ENCODE peak calls at places on chromosomes 2 and 18, in four cellular contexts. Q, L, F and R are unnamed samples.

GRCh38 chr2:11417946-11418585 is 47.9 kb downstream of the E2F6 start:
- DNase-seq in F (peak; percentile 32), Q (no peak), L (peak; percentile 59), R (no peak)

GRCh38 chr18:74608681-74609080 is 11.0 kb downstream of the ZNF407 start:
- DNase-seq in F (no peak), Q (no peak), L (no peak), R (no peak)

GRCh38 chr2:9914384-9915065 is 37.0 kb upstream of the GRHL1 start:
- DNase-seq in Q (no peak), F (peak; percentile 76), L (no peak), R (no peak)

GRCh38 chr2:5387421-5387820 is 304.8 kb upstream of the SOX11 start:
- DNase-seq in F (no peak), Q (peak; percentile 11), L (no peak), R (no peak)

GRCh38 chr2:241540766-241541561 is 17.6 kb upstream of the BOK start:
- DNase-seq in L (no peak), Q (peak; percentile 59), F (peak; percentile 85), R (peak; percentile 47)

GRCh38 chr2:109466674-109467575 is 146.8 kb downstream of the SEPTIN10 start:
- DNase-seq in F (no peak), L (no peak), Q (no peak), R (no peak)

GRCh38 chr18:48139427-48140347 is 209.2 kb upstream of the SMAD2 start:
- DNase-seq in Q (peak; percentile 96), L (peak; percentile 72), F (no peak), R (no peak)

GRCh38 chr18:38174594-38174993 is 609.0 kb upstream of the CELF4 start:
- DNase-seq in L (no peak), Q (peak; percentile 44), F (no peak), R (peak; percentile 65)

GRCh38 chr18:37720706-37721105 is 155.1 kb upstream of the CELF4 start:
- DNase-seq in Q (no peak), L (no peak), F (no peak), R (no peak)

GRCh38 chr18:6444484-6445228 is 29.9 kb upstream of the L3MBTL4 start:
- DNase-seq in Q (no peak), F (no peak), L (no peak), R (no peak)

GRCh38 chr2:230011617-230012016 is 57.1 kb downstream of the SLC16A14 start:
- DNase-seq in L (no peak), F (no peak), Q (no peak), R (no peak)

GRCh38 chr18:22275706-22276333 is 106.4 kb downstream of the GATA6 start:
- DNase-seq in L (no peak), Q (no peak), F (no peak), R (no peak)

GRCh38 chr2:109385506-109385905 is 228.3 kb downstream of the SEPTIN10 start:
- DNase-seq in Q (no peak), L (no peak), F (no peak), R (no peak)

GRCh38 chr2:212686285-212686895 is 147.8 kb upstream of the ERBB4 start:
- DNase-seq in Q (peak; percentile 47), L (peak; percentile 57), F (peak; percentile 67), R (peak; percentile 80)

GRCh38 chr18:26813043-26813442 is 52.5 kb downstream of the AQP4 start:
- DNase-seq in L (peak; percentile 38), Q (peak; percentile 69), F (no peak), R (no peak)

GRCh38 chr18:21803495-21803894 is 62.9 kb downstream of the MIB1 start:
- DNase-seq in F (no peak), L (no peak), Q (no peak), R (no peak)

GRCh38 chr2:219280682-219281081 is 1.5 kb downstream of the DNAJB2 start:
- DNase-seq in F (no peak), L (no peak), Q (no peak), R (no peak)

GRCh38 chr2:64876137-64876647 is 113.0 kb upstream of the SLC1A4 start:
- DNase-seq in F (no peak), Q (no peak), L (no peak), R (peak; percentile 93)

GRCh38 chr2:100423631-100424030 is 6.2 kb upstream of the CHST10 start:
- DNase-seq in F (no peak), L (no peak), Q (no peak), R (no peak)

GRCh38 chr2:180572346-180572745 is 408.1 kb upstream of the UBE2E3 start:
- DNase-seq in F (no peak), L (no peak), Q (no peak), R (no peak)

GRCh38 chr2:130882111-130882510 is 45.4 kb downstream of the ARHGEF4 start:
- DNase-seq in Q (no peak), F (no peak), L (no peak), R (no peak)

GRCh38 chr2:45170191-45170975 is 161.1 kb upstream of the SIX2 start:
- DNase-seq in L (no peak), Q (peak; percentile 67), F (peak; percentile 3), R (no peak)

GRCh38 chr2:21452263-21452662 is 328.5 kb downstream of the TDRD15 start:
- DNase-seq in L (no peak), F (no peak), Q (no peak), R (no peak)

GRCh38 chr18:10051877-10052631 is 138.2 kb downstream of the VAPA start:
- DNase-seq in Q (no peak), F (no peak), L (peak; percentile 54), R (no peak)

GRCh38 chr18:67132919-67133318 is 383.6 kb downstream of the DSEL start:
- DNase-seq in Q (peak; percentile 62), F (no peak), L (no peak), R (peak; percentile 69)

GRCh38 chr18:73884868-73885267 is 262.8 kb downstream of the FBXO15 start:
- DNase-seq in L (no peak), F (no peak), Q (no peak), R (no peak)

GRCh38 chr2:203811491-203812221 is 55.9 kb upstream of the CTLA4 start:
- DNase-seq in L (peak; percentile 68), F (peak; percentile 86), Q (no peak), R (no peak)

GRCh38 chr2:200159366-200159720 is 147.2 kb upstream of the SPATS2L start:
- DNase-seq in Q (no peak), L (no peak), F (no peak), R (no peak)

GRCh38 chr2:43221660-43222471 is 4.5 kb downstream of the ZFP36L2 start:
- DNase-seq in F (peak; percentile 76), Q (peak; percentile 8), L (peak; percentile 86), R (peak; percentile 91)

GRCh38 chr18:72530622-72531021 is 13.5 kb downstream of the CBLN2 start:
- DNase-seq in Q (no peak), F (no peak), L (no peak), R (no peak)

GRCh38 chr2:179569834-179570233 is 291.6 kb downstream of the ZNF385B start:
- DNase-seq in Q (no peak), L (no peak), F (no peak), R (peak; percentile 23)

GRCh38 chr18:54880706-54881105 is 52.4 kb downstream of the RAB27B start:
- DNase-seq in L (no peak), Q (no peak), F (no peak), R (no peak)

GRCh38 chr2:221997100-221997499 is 301.7 kb downstream of the PAX3 start:
- DNase-seq in F (no peak), L (no peak), Q (no peak), R (no peak)